ENCODE peak calls at places on chromosomes 5 and 9, in eight cellular contexts. G is CD4-positive, CD25-positive, alpha-beta regulatory T cell; S is lower lobe of right lung; M is heart right ventricle; V is gastrocnemius medialis; I is dorsolateral prefrontal cortex; F is fibroblast of lung; U is Peyer's patch. Q is an unnamed sample.

GRCh38 chr9:84061613-84062205 is 81.1 kb downstream of the RMI1 start:
- DNase-seq in G (no peak), S (no peak), M (no peak), V (no peak), I (no peak), F (no peak), U (no peak), Q (no peak)

GRCh38 chr5:96337048-96337781 is 95.8 kb downstream of the PCSK1 start:
- DNase-seq in G (no peak), S (no peak), M (no peak), V (no peak), I (no peak), F (no peak), U (no peak), Q (no peak)

GRCh38 chr5:169637856-169638190 is 748 bp downstream of the DOCK2 start:
- DNase-seq in G (peak; percentile 92), S (peak; percentile 67), M (no peak), V (no peak), I (no peak), F (no peak), U (no peak), Q (no peak)

GRCh38 chr5:131746423-131746822 is 50.4 kb downstream of the FNIP1 start:
- DNase-seq in G (no peak), S (no peak), M (no peak), V (no peak), I (no peak), F (no peak), U (no peak), Q (no peak)

GRCh38 chr9:81423589-81424326 is 265.6 kb downstream of the TLE1 start:
- DNase-seq in G (no peak), S (no peak), M (no peak), V (no peak), I (no peak), F (peak; percentile 3), U (no peak), Q (no peak)

GRCh38 chr9:68969538-68969937 is 44.4 kb downstream of the PRKACG start:
- DNase-seq in G (no peak), S (no peak), M (no peak), V (no peak), I (no peak), F (no peak), U (no peak), Q (no peak)

GRCh38 chr9:38437193-38437823 is 13.1 kb upstream of the IGFBPL1 start:
- DNase-seq in G (no peak), S (no peak), M (no peak), V (no peak), I (no peak), F (peak; percentile 54), U (no peak), Q (no peak)

GRCh38 chr9:69089491-69089890 is 53.9 kb downstream of the FXN start:
- DNase-seq in G (no peak), S (no peak), M (no peak), V (no peak), I (no peak), F (no peak), U (no peak), Q (no peak)

GRCh38 chr5:137075163-137075970 is 423.8 kb downstream of the SPOCK1 start:
- DNase-seq in G (peak; percentile 4), S (peak; percentile 74), M (peak; percentile 51), V (no peak), I (no peak), F (peak; percentile 39), U (peak; percentile 62), Q (peak; percentile 80)

GRCh38 chr5:137071941-137072340 is 427.2 kb downstream of the SPOCK1 start:
- DNase-seq in G (no peak), S (no peak), M (no peak), V (no peak), I (no peak), F (peak; percentile 22), U (no peak), Q (no peak)

GRCh38 chr5:137072376-137073174 is 426.6 kb downstream of the SPOCK1 start:
- DNase-seq in G (no peak), S (no peak), M (no peak), V (no peak), I (no peak), F (peak; percentile 32), U (no peak), Q (no peak)

GRCh38 chr5:137071526-137071925 is 427.6 kb downstream of the SPOCK1 start:
- DNase-seq in G (no peak), S (no peak), M (no peak), V (no peak), I (no peak), F (no peak), U (no peak), Q (no peak)

DNA sequence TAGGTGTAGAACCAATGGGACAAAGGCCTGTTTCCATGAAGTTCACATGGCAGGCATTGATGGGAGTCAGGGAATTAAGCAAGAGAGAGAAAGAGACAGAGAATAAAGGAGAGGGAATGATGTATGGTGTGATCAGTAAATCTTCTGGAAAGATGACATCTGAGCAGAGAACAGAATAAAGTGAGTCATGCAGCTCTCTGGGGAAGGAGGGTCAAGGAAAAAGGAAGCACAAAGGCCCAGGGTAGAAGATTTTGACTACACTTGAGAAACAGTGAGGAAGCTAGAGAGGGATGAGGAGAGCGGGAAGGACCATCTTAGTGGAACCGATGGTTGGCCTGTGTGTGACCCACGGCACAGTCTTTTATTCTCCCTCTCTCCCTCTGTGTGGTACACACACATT is 425.9 kb downstream of the SPOCK1 start:
- DNase-seq in G (no peak), S (no peak), M (no peak), V (no peak), I (no peak), F (peak; percentile 58), U (no peak), Q (no peak)
- H3K27ac ChIP-seq in G (no peak overlapping the region), S (no peak overlapping the region), M (peak overlapping the region; percentile 39), V (no peak overlapping the region), I (peak overlapping the region; percentile 38), F (no peak overlapping the region), U (no peak overlapping the region), Q (no peak overlapping the region)

GRCh38 chr9:22002038-22002437 is 7.1 kb downstream of the CDKN2B start:
- DNase-seq in G (no peak), S (no peak), M (no peak), V (no peak), I (no peak), F (no peak), U (no peak), Q (no peak)
- H3K27ac ChIP-seq in G (no peak overlapping the region), S (no peak overlapping the region), M (no peak overlapping the region), V (no peak overlapping the region), I (no peak overlapping the region), F (no peak overlapping the region), U (no peak overlapping the region), Q (no peak overlapping the region)

GRCh38 chr5:150512368-150512747 is 4.4 kb downstream of the NDST1 start:
- DNase-seq in G (no peak), S (no peak), M (no peak), V (no peak), I (no peak), F (no peak), U (no peak), Q (no peak)

GRCh38 chr5:150513375-150514309 is 5.7 kb downstream of the NDST1 start:
- DNase-seq in G (no peak), S (no peak), M (no peak), V (no peak), I (no peak), F (peak; percentile 50), U (no peak), Q (no peak)

GRCh38 chr5:150515446-150515845 is 7.5 kb downstream of the NDST1 start:
- DNase-seq in G (no peak), S (no peak), M (no peak), V (no peak), I (no peak), F (peak; percentile 82), U (no peak), Q (no peak)

GRCh38 chr5:150516011-150516410 is 8.1 kb downstream of the NDST1 start:
- DNase-seq in G (no peak), S (no peak), M (no peak), V (no peak), I (no peak), F (peak; percentile 67), U (no peak), Q (no peak)

DNA sequence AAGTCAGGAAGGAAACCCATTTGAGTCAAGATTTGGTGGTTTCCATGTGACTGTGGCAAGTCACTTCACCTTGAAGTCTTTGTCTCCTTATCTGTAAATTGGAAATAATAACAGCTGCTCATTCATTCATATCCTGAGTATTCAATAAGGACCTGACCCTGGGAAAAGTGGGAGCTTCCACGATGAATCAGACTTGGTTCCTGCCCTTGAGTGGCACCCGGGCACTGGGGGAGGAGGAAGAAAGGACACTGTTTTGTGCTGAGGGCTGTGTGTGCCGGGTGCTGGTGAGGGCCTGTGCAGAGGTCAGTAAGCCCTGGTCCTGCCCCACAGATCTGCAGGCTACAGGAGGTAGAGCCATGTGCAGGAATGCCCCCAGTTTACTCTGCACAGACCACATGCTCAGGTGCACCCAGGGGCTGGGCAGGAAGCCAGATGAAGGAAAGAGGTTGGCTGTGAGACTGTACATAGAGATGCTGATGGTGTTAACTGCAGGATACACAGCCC is 6.8 kb downstream of the NDST1 start:
- DNase-seq in G (no peak), S (no peak), M (no peak), V (no peak), I (no peak), F (peak; percentile 78), U (peak; percentile 72), Q (peak; percentile 42)
- H3K27ac ChIP-seq in G (no peak overlapping the region), S (peak overlapping the region; percentile 59), M (no peak overlapping the region), V (peak overlapping the region; percentile 56), I (peak overlapping the region; percentile 14), F (peak overlapping the region; percentile 80), U (no peak overlapping the region), Q (peak overlapping the region; percentile 1)

GRCh38 chr9:107587175-107587963 is 97.8 kb upstream of the KLF4 start:
- DNase-seq in G (no peak), S (peak; percentile 67), M (peak; percentile 60), V (no peak), I (no peak), F (no peak), U (peak; percentile 89), Q (no peak)
- H3K27ac ChIP-seq in G (no peak overlapping the region), S (peak overlapping the region; percentile 87), M (peak overlapping the region; percentile 72), V (peak overlapping the region; percentile 69), I (no peak overlapping the region), F (no peak overlapping the region), U (no peak overlapping the region), Q (no peak overlapping the region)

DNA sequence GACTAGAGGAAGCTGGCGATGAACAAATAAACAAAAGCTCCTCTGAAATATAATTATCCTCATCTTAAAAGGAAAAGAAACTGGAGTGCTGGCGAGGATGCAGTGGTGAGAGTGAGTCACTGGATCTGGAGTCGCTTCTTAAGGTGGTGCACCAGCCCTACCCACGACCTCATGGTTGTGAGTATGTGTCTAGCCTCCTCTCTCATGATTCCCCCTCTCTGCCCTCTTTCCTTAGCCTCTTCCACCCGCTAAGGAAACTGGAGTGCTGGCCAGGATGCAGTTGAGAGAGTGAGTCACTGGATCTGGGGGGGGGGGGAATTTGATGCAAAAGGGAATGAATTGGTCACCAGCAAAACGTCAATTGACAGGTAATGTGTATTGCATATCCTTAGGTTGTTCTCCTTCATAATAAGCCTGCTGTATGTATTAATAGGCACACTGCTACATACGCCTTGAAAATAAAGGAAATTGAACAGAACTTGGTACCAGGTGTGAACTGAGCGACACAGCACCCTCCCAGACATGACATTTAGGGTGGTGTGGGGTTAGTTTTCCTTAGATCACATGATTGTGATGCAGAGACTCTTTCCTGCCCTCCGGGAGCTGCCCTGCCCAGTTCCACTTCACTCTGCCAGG is 36.3 kb upstream of the EBF1 start:
- DNase-seq in G (no peak), S (no peak), M (no peak), V (no peak), I (no peak), F (peak; percentile 90), U (no peak), Q (peak; percentile 74)
- H3K27ac ChIP-seq in G (no peak overlapping the region), S (no peak overlapping the region), M (no peak overlapping the region), V (no peak overlapping the region), I (no peak overlapping the region), F (no peak overlapping the region), U (no peak overlapping the region), Q (no peak overlapping the region)

Q was measured in SJSA1.